ENCODE peak calls at places on chromosomes 5 and 9, in six cellular contexts. R is transverse colon, A is A549, Z is GM12892, D is adrenal gland, B is GM12891. G is an unnamed sample.

GRCh38 chr9:98204692-98205091 is 12.3 kb upstream of the CORO2A start:
- DNase-seq in R (no peak), D (no peak), Z (no peak), A (no peak), B (no peak), G (no peak)

GRCh38 chr9:103649086-103649485 is 445.0 kb upstream of the SMC2 start:
- DNase-seq in B (no peak), A (no peak), Z (no peak), R (no peak), D (no peak), G (no peak)

GRCh38 chr5:160649304-160649703 is 202.7 kb downstream of the ATP10B start:
- DNase-seq in D (no peak), A (no peak), Z (no peak), R (peak; percentile 35), B (no peak), G (peak; percentile 7)

GRCh38 chr5:56215019-56215830 is 17.9 kb downstream of the ANKRD55 start:
- DNase-seq in D (no peak), A (no peak), B (no peak), R (no peak), Z (no peak), G (no peak)

GRCh38 chr9:128405077-128405779 is 15.4 kb upstream of the CERCAM start:
- DNase-seq in R (no peak), D (no peak), A (no peak), Z (no peak), B (no peak), G (no peak)

GRCh38 chr9:131233556-131233955 is 42.8 kb downstream of the FAM78A start:
- DNase-seq in Z (no peak), R (no peak), A (no peak), D (no peak), B (no peak), G (no peak)

GRCh38 chr9:116152941-116153764 is 438 bp upstream of the PAPPA start:
- DNase-seq in D (no peak), Z (no peak), R (no peak), B (no peak), A (peak; percentile 94), G (peak; percentile 72)

GRCh38 chr5:1685076-1685475 is 114.6 kb downstream of the MRPL36 start:
- DNase-seq in Z (no peak), D (no peak), B (no peak), R (no peak), A (no peak), G (no peak)

GRCh38 chr9:124179196-124180071 is 78.3 kb upstream of the NEK6 start:
- DNase-seq in A (no peak), B (no peak), R (no peak), D (no peak), Z (no peak), G (no peak)

GRCh38 chr5:115430374-115430773 is 114.2 kb downstream of the FEM1C start:
- DNase-seq in R (no peak), B (no peak), Z (no peak), A (no peak), D (no peak), G (no peak)

GRCh38 chr9:75238311-75238976 is 150.1 kb downstream of the OSTF1 start:
- DNase-seq in R (peak; percentile 48), A (peak; percentile 65), B (peak; percentile 18), D (peak; percentile 37), Z (peak; percentile 7), G (peak; percentile 39)

GRCh38 chr5:179137643-179138567 is 77.7 kb downstream of the ZNF354C start:
- DNase-seq in Z (no peak), R (no peak), D (no peak), B (no peak), A (no peak), G (no peak)

GRCh38 chr9:127803507-127804352 is 1.0 kb downstream of the FPGS start:
- DNase-seq in D (no peak), Z (no peak), A (peak; percentile 63), B (no peak), R (peak; percentile 47), G (peak; percentile 99)

DNA sequence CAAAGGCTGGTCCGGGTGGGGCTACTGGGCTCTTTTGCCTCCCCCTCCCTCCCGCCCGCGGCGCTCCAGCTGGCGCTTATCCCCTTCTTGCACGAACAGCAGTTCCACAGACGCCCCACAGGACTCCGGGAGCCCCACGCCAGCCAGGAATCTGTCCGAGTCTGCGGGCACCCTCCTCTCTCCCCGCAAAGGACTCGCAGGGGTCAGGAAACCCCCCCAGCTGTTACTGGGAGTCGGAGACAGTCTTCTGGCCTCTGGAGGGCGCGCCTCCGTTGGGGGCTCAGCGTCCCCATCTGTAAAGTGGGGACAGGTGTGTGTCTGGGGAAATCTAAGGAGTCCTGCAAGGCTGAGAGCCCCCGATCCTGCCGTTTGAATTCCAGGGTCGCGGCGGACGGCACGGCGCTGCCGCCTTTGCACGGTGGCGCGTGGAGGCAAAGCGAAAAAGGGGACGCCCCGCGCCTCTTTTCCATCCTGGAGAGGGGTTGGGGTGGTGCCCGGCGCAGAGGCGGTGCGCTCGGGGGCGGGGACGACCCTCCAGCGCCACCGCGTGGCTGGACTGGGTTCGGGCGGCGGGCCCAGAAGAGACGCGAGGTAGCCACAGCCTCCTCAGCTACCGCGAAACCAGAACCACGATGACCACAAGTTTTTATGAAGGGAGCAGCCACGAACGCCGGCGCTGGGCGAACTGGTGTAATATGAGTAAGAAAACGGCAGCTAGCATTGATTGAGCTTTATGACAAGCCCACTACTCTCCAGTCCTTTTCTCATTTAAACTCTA is 2.8 kb upstream of the CCIN start:
- DNase-seq in R (peak; percentile 88), Z (peak; percentile 93), D (peak; percentile 86), B (peak; percentile 95), A (peak; percentile 87), G (peak; percentile 62)
- TF ChIP-seq POLR2A in R (no peak), Z (no peak), D (no peak), B (no peak), A (no peak), G (no peak)

DNA sequence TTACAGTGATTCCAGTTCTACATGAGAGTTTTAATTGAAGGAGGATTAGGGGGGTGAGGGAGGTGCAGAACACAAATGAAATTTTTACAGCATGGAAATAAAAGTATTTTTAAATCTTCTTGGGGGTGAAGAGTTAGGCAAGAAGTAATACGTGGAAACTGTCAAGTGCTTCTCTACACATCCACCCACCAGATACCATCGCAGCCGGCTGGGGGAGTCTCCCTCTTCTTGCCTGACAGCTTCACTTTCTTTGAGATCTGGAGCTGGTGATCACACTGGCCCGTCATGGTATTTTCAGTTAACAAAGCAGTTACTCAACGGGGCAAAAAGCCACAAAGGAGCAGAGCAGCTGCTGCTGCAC is 2.6 kb upstream of the NR4A3 start:
- DNase-seq in A (no peak), B (no peak), R (no peak), D (no peak), Z (no peak), G (no peak)
- TF ChIP-seq POLR2A in A (no peak), B (no peak), R (no peak), D (no peak), Z (no peak), G (no peak)

GRCh38 chr9:91937727-91938126 is 12.3 kb downstream of the ROR2 start:
- DNase-seq in D (no peak), B (no peak), R (no peak), Z (no peak), A (no peak), G (no peak)

GRCh38 chr9:91933556-91934352 is 16.3 kb downstream of the ROR2 start:
- DNase-seq in D (no peak), R (no peak), Z (no peak), B (no peak), A (no peak), G (no peak)

GRCh38 chr9:91937031-91937430 is 13.0 kb downstream of the ROR2 start:
- DNase-seq in A (no peak), R (no peak), B (no peak), D (no peak), Z (no peak), G (no peak)

GRCh38 chr9:91935805-91936204 is 14.2 kb downstream of the ROR2 start:
- DNase-seq in R (no peak), Z (no peak), A (no peak), B (no peak), D (no peak), G (no peak)

GRCh38 chr9:91935066-91935729 is 14.8 kb downstream of the ROR2 start:
- DNase-seq in B (no peak), R (no peak), Z (no peak), D (no peak), A (no peak), G (no peak)
- TF ChIP-seq POLR2A in B (no peak), R (no peak), Z (no peak), D (no peak), A (no peak), G (no peak)

GRCh38 chr9:6015278-6016157 is at the start of gene RANBP6:
- DNase-seq in R (peak; percentile 94), D (peak; percentile 92), Z (peak; percentile 72), B (peak; percentile 73), A (peak; percentile 86), G (peak; percentile 80)

GRCh38 chr9:6014668-6015270 is 655 bp downstream of the RANBP6 start:
- DNase-seq in R (no peak), D (no peak), B (no peak), A (peak; percentile 36), Z (no peak), G (peak; percentile 24)
- TF ChIP-seq POLR2A in R (no peak), D (no peak), B (no peak), A (no peak), Z (no peak), G (no peak)

DNA sequence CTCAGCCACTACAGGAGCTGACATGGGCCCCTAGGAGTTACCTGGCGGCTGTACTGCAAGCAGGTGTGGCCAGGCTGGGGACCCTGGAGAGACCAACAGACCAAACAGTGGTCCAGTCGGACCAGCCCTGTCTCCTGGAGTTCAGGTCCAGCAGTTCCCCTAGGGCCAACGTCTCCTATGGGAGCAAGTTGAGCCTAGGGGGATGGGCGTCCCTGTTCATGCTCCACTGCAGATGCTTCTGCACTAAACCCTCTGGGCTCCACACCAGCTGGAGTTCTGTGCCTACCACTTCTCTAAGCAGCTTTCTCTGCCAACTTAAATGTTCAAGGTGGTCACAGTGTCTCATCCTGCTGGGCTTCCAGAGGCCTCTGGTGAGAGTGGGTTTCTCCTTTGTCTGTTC is 20.6 kb upstream of the OMD start:
- DNase-seq in R (no peak), Z (no peak), B (no peak), A (no peak), D (no peak), G (no peak)
- TF ChIP-seq POLR2A in R (no peak), Z (no peak), B (no peak), A (no peak), D (no peak), G (no peak)

G was measured in H54.